ENCODE peak calls at places on chromosomes 12 and 14, in nine cellular contexts. One of them, this sample, is unnamed.

GRCh38 chr14:91061309-91061887 is 957 bp upstream of the RPS6KA5 start:
- DNase-seq in heart left ventricle: no peak
- DNase-seq in GM10248: no peak
- DNase-seq in PC-3: peak
- DNase-seq in body of pancreas: no peak
- DNase-seq in pancreas: no peak
- DNase-seq in neural progenitor cell: no peak
- DNase-seq in foreskin fibroblast: no peak
- DNase-seq in IMR-90: no peak
- DNase-seq in this sample: no peak

GRCh38 chr12:32535260-32535999 is 136.1 kb downstream of the FGD4 start:
- DNase-seq in pancreas: peak
- DNase-seq in foreskin fibroblast: peak
- DNase-seq in heart left ventricle: peak
- DNase-seq in neural progenitor cell: peak
- DNase-seq in IMR-90: peak
- DNase-seq in GM10248: no peak
- DNase-seq in PC-3: peak
- DNase-seq in body of pancreas: peak
- DNase-seq in this sample: peak

GRCh38 chr14:90291699-90292098 is 35.3 kb downstream of the PSMC1 start:
- DNase-seq in PC-3: no peak
- DNase-seq in neural progenitor cell: no peak
- DNase-seq in foreskin fibroblast: no peak
- DNase-seq in pancreas: no peak
- DNase-seq in heart left ventricle: no peak
- DNase-seq in IMR-90: no peak
- DNase-seq in GM10248: no peak
- DNase-seq in body of pancreas: no peak
- DNase-seq in this sample: no peak

GRCh38 chr12:124524231-124524925 is 43.0 kb downstream of the NCOR2 start:
- DNase-seq in GM10248: no peak
- DNase-seq in PC-3: peak
- DNase-seq in neural progenitor cell: no peak
- DNase-seq in pancreas: no peak
- DNase-seq in foreskin fibroblast: peak
- DNase-seq in heart left ventricle: peak
- DNase-seq in body of pancreas: no peak
- DNase-seq in IMR-90: peak
- DNase-seq in this sample: peak

GRCh38 chr14:104350463-104351185 is 212.2 kb downstream of the KIF26A start:
- DNase-seq in heart left ventricle: peak
- DNase-seq in IMR-90: no peak
- DNase-seq in neural progenitor cell: no peak
- DNase-seq in pancreas: no peak
- DNase-seq in foreskin fibroblast: peak
- DNase-seq in GM10248: no peak
- DNase-seq in body of pancreas: no peak
- DNase-seq in PC-3: no peak
- DNase-seq in this sample: no peak

GRCh38 chr14:68939893-68940613 is 39.0 kb downstream of the ACTN1 start:
- DNase-seq in body of pancreas: peak
- DNase-seq in neural progenitor cell: peak
- DNase-seq in PC-3: peak
- DNase-seq in heart left ventricle: peak
- DNase-seq in GM10248: no peak
- DNase-seq in pancreas: peak
- DNase-seq in IMR-90: peak
- DNase-seq in foreskin fibroblast: peak
- DNase-seq in this sample: peak

GRCh38 chr12:130743176-130743575 is 27.1 kb upstream of the RIMBP2 start:
- DNase-seq in GM10248: no peak
- DNase-seq in neural progenitor cell: no peak
- DNase-seq in foreskin fibroblast: no peak
- DNase-seq in pancreas: no peak
- DNase-seq in PC-3: no peak
- DNase-seq in body of pancreas: no peak
- DNase-seq in heart left ventricle: no peak
- DNase-seq in IMR-90: no peak
- DNase-seq in this sample: no peak

GRCh38 chr12:7019043-7019569 is 830 bp upstream of the LPCAT3 start:
- DNase-seq in body of pancreas: peak
- DNase-seq in neural progenitor cell: no peak
- DNase-seq in PC-3: no peak
- DNase-seq in foreskin fibroblast: peak
- DNase-seq in pancreas: no peak
- DNase-seq in IMR-90: no peak
- DNase-seq in heart left ventricle: no peak
- DNase-seq in GM10248: no peak
- DNase-seq in this sample: peak

GRCh38 chr12:1731019-1731687 is 40.3 kb downstream of the ADIPOR2 start:
- DNase-seq in body of pancreas: no peak
- DNase-seq in heart left ventricle: no peak
- DNase-seq in foreskin fibroblast: no peak
- DNase-seq in pancreas: no peak
- DNase-seq in PC-3: no peak
- DNase-seq in neural progenitor cell: no peak
- DNase-seq in GM10248: no peak
- DNase-seq in IMR-90: no peak
- DNase-seq in this sample: no peak

GRCh38 chr14:103995876-103996275 is 53.5 kb upstream of the RD3L start:
- DNase-seq in pancreas: no peak
- DNase-seq in IMR-90: no peak
- DNase-seq in PC-3: no peak
- DNase-seq in foreskin fibroblast: no peak
- DNase-seq in GM10248: no peak
- DNase-seq in heart left ventricle: no peak
- DNase-seq in body of pancreas: no peak
- DNase-seq in neural progenitor cell: no peak
- DNase-seq in this sample: no peak

GRCh38 chr12:50221228-50222008 is 54.2 kb upstream of the CERS5 start:
- DNase-seq in GM10248: no peak
- DNase-seq in IMR-90: peak
- DNase-seq in heart left ventricle: no peak
- DNase-seq in foreskin fibroblast: peak
- DNase-seq in PC-3: peak
- DNase-seq in neural progenitor cell: peak
- DNase-seq in pancreas: no peak
- DNase-seq in body of pancreas: no peak
- DNase-seq in this sample: peak

GRCh38 chr14:66038214-66038977 is 447.8 kb upstream of the CCDC196 start:
- DNase-seq in PC-3: peak
- DNase-seq in pancreas: no peak
- DNase-seq in neural progenitor cell: no peak
- DNase-seq in heart left ventricle: no peak
- DNase-seq in IMR-90: peak
- DNase-seq in body of pancreas: no peak
- DNase-seq in foreskin fibroblast: peak
- DNase-seq in GM10248: no peak
- DNase-seq in this sample: peak

GRCh38 chr12:62625238-62625637 is 158.6 kb downstream of the MON2 start:
- DNase-seq in neural progenitor cell: no peak
- DNase-seq in pancreas: no peak
- DNase-seq in IMR-90: peak
- DNase-seq in body of pancreas: no peak
- DNase-seq in heart left ventricle: no peak
- DNase-seq in GM10248: no peak
- DNase-seq in PC-3: no peak
- DNase-seq in foreskin fibroblast: peak
- DNase-seq in this sample: peak

GRCh38 chr14:78157855-78158436 is 12.2 kb upstream of the NRXN3 start:
- DNase-seq in pancreas: peak
- DNase-seq in PC-3: peak
- DNase-seq in foreskin fibroblast: peak
- DNase-seq in body of pancreas: no peak
- DNase-seq in GM10248: no peak
- DNase-seq in heart left ventricle: no peak
- DNase-seq in IMR-90: peak
- DNase-seq in neural progenitor cell: peak
- DNase-seq in this sample: peak

GRCh38 chr12:30515351-30515750 is 180.3 kb downstream of the IPO8 start:
- DNase-seq in heart left ventricle: no peak
- DNase-seq in foreskin fibroblast: peak
- DNase-seq in body of pancreas: no peak
- DNase-seq in pancreas: no peak
- DNase-seq in PC-3: peak
- DNase-seq in GM10248: no peak
- DNase-seq in IMR-90: no peak
- DNase-seq in neural progenitor cell: peak
- DNase-seq in this sample: peak

GRCh38 chr14:60926002-60926401 is 54.9 kb downstream of the TRMT5 start:
- DNase-seq in GM10248: peak
- DNase-seq in pancreas: no peak
- DNase-seq in foreskin fibroblast: no peak
- DNase-seq in IMR-90: no peak
- DNase-seq in neural progenitor cell: no peak
- DNase-seq in PC-3: no peak
- DNase-seq in heart left ventricle: no peak
- DNase-seq in body of pancreas: no peak
- DNase-seq in this sample: no peak

GRCh38 chr12:96120359-96121100 is 73.6 kb upstream of the ELK3 start:
- DNase-seq in body of pancreas: no peak
- DNase-seq in pancreas: no peak
- DNase-seq in GM10248: peak
- DNase-seq in neural progenitor cell: peak
- DNase-seq in IMR-90: no peak
- DNase-seq in foreskin fibroblast: no peak
- DNase-seq in PC-3: no peak
- DNase-seq in heart left ventricle: no peak
- DNase-seq in this sample: no peak

GRCh38 chr14:52313903-52314481 is at the start of gene PTGER2:
- DNase-seq in pancreas: peak
- DNase-seq in neural progenitor cell: peak
- DNase-seq in foreskin fibroblast: peak
- DNase-seq in IMR-90: peak
- DNase-seq in body of pancreas: peak
- DNase-seq in PC-3: peak
- DNase-seq in GM10248: peak
- DNase-seq in heart left ventricle: peak
- DNase-seq in this sample: peak

GRCh38 chr14:99968156-99968920 is 96.9 kb upstream of the EVL start:
- DNase-seq in GM10248: no peak
- DNase-seq in neural progenitor cell: no peak
- DNase-seq in heart left ventricle: no peak
- DNase-seq in PC-3: peak
- DNase-seq in IMR-90: peak
- DNase-seq in foreskin fibroblast: peak
- DNase-seq in body of pancreas: no peak
- DNase-seq in pancreas: no peak
- DNase-seq in this sample: peak
- TF ChIP-seq CTCF in GM10248: no peak
- TF ChIP-seq CTCF in neural progenitor cell: no peak
- TF ChIP-seq CTCF in heart left ventricle: no peak
- TF ChIP-seq CTCF in PC-3: no peak
- TF ChIP-seq CTCF in IMR-90: no peak
- TF ChIP-seq CTCF in foreskin fibroblast: no peak
- TF ChIP-seq CTCF in body of pancreas: no peak
- TF ChIP-seq CTCF in pancreas: no peak
- TF ChIP-seq CTCF in this sample: no peak

GRCh38 chr12:87975879-87976278 is 53.3 kb downstream of the C12orf50 start:
- DNase-seq in neural progenitor cell: no peak
- DNase-seq in PC-3: no peak
- DNase-seq in body of pancreas: no peak
- DNase-seq in IMR-90: no peak
- DNase-seq in pancreas: no peak
- DNase-seq in heart left ventricle: no peak
- DNase-seq in foreskin fibroblast: no peak
- DNase-seq in GM10248: no peak
- DNase-seq in this sample: no peak
- TF ChIP-seq CTCF in neural progenitor cell: no peak
- TF ChIP-seq CTCF in PC-3: no peak
- TF ChIP-seq CTCF in body of pancreas: no peak
- TF ChIP-seq CTCF in IMR-90: no peak
- TF ChIP-seq CTCF in pancreas: no peak
- TF ChIP-seq CTCF in heart left ventricle: no peak
- TF ChIP-seq CTCF in foreskin fibroblast: no peak
- TF ChIP-seq CTCF in GM10248: no peak
- TF ChIP-seq CTCF in this sample: no peak

GRCh38 chr12:106722854-106723253 is 51.6 kb upstream of the RIC8B start:
- DNase-seq in neural progenitor cell: peak
- DNase-seq in body of pancreas: no peak
- DNase-seq in GM10248: no peak
- DNase-seq in pancreas: no peak
- DNase-seq in heart left ventricle: no peak
- DNase-seq in foreskin fibroblast: no peak
- DNase-seq in IMR-90: no peak
- DNase-seq in PC-3: no peak
- DNase-seq in this sample: no peak
- TF ChIP-seq CTCF in neural progenitor cell: peak
- TF ChIP-seq CTCF in body of pancreas: no peak
- TF ChIP-seq CTCF in GM10248: no peak
- TF ChIP-seq CTCF in pancreas: no peak
- TF ChIP-seq CTCF in heart left ventricle: no peak
- TF ChIP-seq CTCF in foreskin fibroblast: no peak
- TF ChIP-seq CTCF in IMR-90: no peak
- TF ChIP-seq CTCF in PC-3: peak
- TF ChIP-seq CTCF in this sample: no peak

GRCh38 chr14:81157431-81157830 is 63.3 kb downstream of the GTF2A1 start:
- DNase-seq in body of pancreas: no peak
- DNase-seq in pancreas: no peak
- DNase-seq in GM10248: no peak
- DNase-seq in foreskin fibroblast: no peak
- DNase-seq in IMR-90: no peak
- DNase-seq in neural progenitor cell: no peak
- DNase-seq in heart left ventricle: no peak
- DNase-seq in PC-3: no peak
- DNase-seq in this sample: no peak

GRCh38 chr14:81164167-81164774 is 56.5 kb downstream of the GTF2A1 start:
- DNase-seq in PC-3: peak
- DNase-seq in neural progenitor cell: peak
- DNase-seq in GM10248: peak
- DNase-seq in heart left ventricle: no peak
- DNase-seq in foreskin fibroblast: peak
- DNase-seq in pancreas: peak
- DNase-seq in body of pancreas: peak
- DNase-seq in IMR-90: peak
- DNase-seq in this sample: peak

GRCh38 chr14:81162941-81163340 is 57.8 kb downstream of the GTF2A1 start:
- DNase-seq in GM10248: no peak
- DNase-seq in body of pancreas: no peak
- DNase-seq in IMR-90: peak
- DNase-seq in heart left ventricle: no peak
- DNase-seq in neural progenitor cell: no peak
- DNase-seq in foreskin fibroblast: peak
- DNase-seq in pancreas: no peak
- DNase-seq in PC-3: peak
- DNase-seq in this sample: peak

GRCh38 chr14:81161749-81162148 is 59.0 kb downstream of the GTF2A1 start:
- DNase-seq in foreskin fibroblast: no peak
- DNase-seq in IMR-90: no peak
- DNase-seq in body of pancreas: no peak
- DNase-seq in pancreas: no peak
- DNase-seq in GM10248: no peak
- DNase-seq in PC-3: no peak
- DNase-seq in heart left ventricle: no peak
- DNase-seq in neural progenitor cell: no peak
- DNase-seq in this sample: no peak

GRCh38 chr14:81161088-81161487 is 59.7 kb downstream of the GTF2A1 start:
- DNase-seq in PC-3: no peak
- DNase-seq in neural progenitor cell: no peak
- DNase-seq in body of pancreas: no peak
- DNase-seq in GM10248: no peak
- DNase-seq in foreskin fibroblast: no peak
- DNase-seq in IMR-90: no peak
- DNase-seq in pancreas: no peak
- DNase-seq in heart left ventricle: no peak
- DNase-seq in this sample: no peak
- TF ChIP-seq CTCF in PC-3: no peak
- TF ChIP-seq CTCF in neural progenitor cell: no peak
- TF ChIP-seq CTCF in body of pancreas: no peak
- TF ChIP-seq CTCF in GM10248: no peak
- TF ChIP-seq CTCF in foreskin fibroblast: no peak
- TF ChIP-seq CTCF in IMR-90: no peak
- TF ChIP-seq CTCF in pancreas: no peak
- TF ChIP-seq CTCF in heart left ventricle: no peak
- TF ChIP-seq CTCF in this sample: no peak

This sample was measured in fibroblast of the aortic adventitia.